ENCODE peak calls at places on chromosomes 2 and 18, in ten cellular contexts. E is fibroblast of the aortic adventitia, C is brain microvascular endothelial cell, J is Peyer's patch, A is fibroblast of mammary gland, Q is fibroblast of lung, B is hepatocyte, W is psoas muscle, O is cardiac fibroblast, X is gastrocnemius medialis. M is an unnamed sample.

GRCh38 chr2:229350928-229351327 is 79.8 kb upstream of the PID1 start:
- DNase-seq in E (no peak), C (peak; percentile 24), J (no peak), A (no peak), Q (no peak), B (no peak), W (no peak), O (no peak), X (no peak), M (no peak)

GRCh38 chr2:232139786-232140562 is 178.5 kb downstream of the DIS3L2 start:
- DNase-seq in E (peak; percentile 33), C (no peak), J (no peak), A (peak; percentile 76), Q (no peak), B (no peak), W (no peak), O (peak; percentile 9), X (no peak), M (no peak)

GRCh38 chr2:190947711-190948251 is 66.2 kb downstream of the STAT1 start:
- DNase-seq in E (peak; percentile 89), C (peak; percentile 62), J (no peak), A (peak; percentile 60), Q (peak; percentile 85), B (peak; percentile 51), W (no peak), O (peak; percentile 76), X (no peak), M (peak; percentile 16)

GRCh38 chr2:9385841-9386240 is 37.5 kb downstream of the ITGB1BP1 start:
- DNase-seq in E (no peak), C (no peak), J (no peak), A (no peak), Q (no peak), B (no peak), W (no peak), O (no peak), X (no peak), M (no peak)

GRCh38 chr18:907880-908512 is 3.3 kb downstream of the ADCYAP1 start:
- DNase-seq in E (no peak), C (no peak), J (no peak), A (no peak), Q (no peak), B (no peak), W (no peak), O (no peak), X (no peak), M (no peak)

GRCh38 chr2:237427807-237428506 is 14.0 kb upstream of the COL6A3 start:
- DNase-seq in E (no peak), C (no peak), J (no peak), A (no peak), Q (no peak), B (no peak), W (no peak), O (no peak), X (no peak), M (peak; percentile 15)

GRCh38 chr2:113675885-113676284 is 48.8 kb downstream of the RABL2A start:
- DNase-seq in E (no peak), C (no peak), J (no peak), A (no peak), Q (no peak), B (no peak), W (peak; percentile 18), O (no peak), X (no peak), M (no peak)

GRCh38 chr2:189161894-189162293 is 17.7 kb downstream of the COL5A2 start:
- DNase-seq in E (no peak), C (no peak), J (no peak), A (no peak), Q (no peak), B (no peak), W (no peak), O (no peak), X (no peak), M (no peak)

GRCh38 chr18:57437782-57438668 is 2.9 kb downstream of the ONECUT2 start:
- DNase-seq in E (peak; percentile 46), C (peak; percentile 37), J (no peak), A (peak; percentile 66), Q (peak; percentile 15), B (peak; percentile 83), W (no peak), O (peak; percentile 60), X (no peak), M (no peak)

GRCh38 chr18:57436193-57436964 is 1.2 kb downstream of the ONECUT2 start:
- DNase-seq in E (no peak), C (no peak), J (no peak), A (no peak), Q (no peak), B (no peak), W (no peak), O (no peak), X (no peak), M (no peak)

GRCh38 chr18:57435851-57436192 is 648 bp downstream of the ONECUT2 start:
- DNase-seq in E (no peak), C (no peak), J (no peak), A (no peak), Q (no peak), B (no peak), W (no peak), O (no peak), X (no peak), M (no peak)

GRCh38 chr18:57437433-57437781 is 2.2 kb downstream of the ONECUT2 start:
- DNase-seq in E (no peak), C (no peak), J (no peak), A (no peak), Q (no peak), B (no peak), W (no peak), O (no peak), X (no peak), M (no peak)

DNA sequence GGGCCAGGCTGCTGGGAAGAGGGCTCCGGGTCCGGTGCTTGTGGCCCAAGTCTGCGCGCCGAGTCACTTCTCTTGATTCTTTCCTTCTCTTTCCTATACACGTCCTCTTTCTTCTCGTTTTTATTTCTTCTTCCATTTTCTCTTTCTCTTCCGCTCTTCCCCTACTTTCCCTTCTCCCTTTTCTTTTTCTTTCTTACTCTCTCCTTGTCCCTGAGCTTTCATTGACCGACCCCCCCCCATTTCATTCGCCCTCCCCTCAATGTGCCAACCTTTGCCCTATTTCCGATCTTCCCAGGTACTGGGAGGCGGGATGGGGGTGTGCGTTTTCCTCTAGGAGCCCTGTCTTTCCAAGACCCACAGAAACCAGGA is 1.8 kb downstream of the ONECUT2 start:
- DNase-seq in E (no peak), C (no peak), J (no peak), A (no peak), Q (no peak), B (no peak), W (no peak), O (no peak), X (no peak), M (no peak)
- H3K4me3 ChIP-seq in E (no peak overlapping the region), C (no peak overlapping the region), J (peak overlapping the region; percentile 63), A (no peak overlapping the region), Q (no peak overlapping the region), B (no peak overlapping the region), W (no peak overlapping the region), O (no peak overlapping the region), X (no peak overlapping the region), M (no peak overlapping the region)

DNA sequence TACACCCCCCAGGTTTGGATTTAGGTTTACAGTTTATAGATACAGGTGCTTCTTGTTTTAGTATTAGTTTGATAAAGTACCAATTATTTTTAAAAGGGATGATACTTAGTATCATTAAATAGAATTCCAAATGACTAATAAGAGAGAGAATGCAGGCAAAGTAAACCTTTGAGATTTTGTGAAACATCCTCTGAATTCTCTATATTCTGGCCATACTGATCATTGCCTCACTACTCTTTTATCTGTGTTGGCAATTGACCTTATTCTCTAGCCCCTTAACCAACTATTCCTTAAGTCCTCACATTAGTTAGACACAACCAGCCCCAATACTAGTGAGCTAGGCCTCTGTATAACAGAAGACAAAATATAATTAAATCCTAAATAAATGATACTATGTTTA is 125.4 kb downstream of the COMMD1 start:
- DNase-seq in E (no peak), C (no peak), J (no peak), A (no peak), Q (no peak), B (no peak), W (no peak), O (no peak), X (no peak), M (no peak)
- H3K4me3 ChIP-seq in E (no peak overlapping the region), C (no peak overlapping the region), J (no peak overlapping the region), A (no peak overlapping the region), Q (no peak overlapping the region), B (no peak overlapping the region), W (no peak overlapping the region), O (no peak overlapping the region), X (no peak overlapping the region), M (no peak overlapping the region)

GRCh38 chr2:39732492-39732891 is 46.6 kb downstream of the THUMPD2 start:
- DNase-seq in E (no peak), C (no peak), J (no peak), A (peak; percentile 36), Q (peak; percentile 25), B (no peak), W (no peak), O (peak; percentile 3), X (no peak), M (no peak)
- H3K4me3 ChIP-seq in E (no peak overlapping the region), C (no peak overlapping the region), J (no peak overlapping the region), A (no peak overlapping the region), Q (no peak overlapping the region), B (no peak overlapping the region), W (no peak overlapping the region), O (no peak overlapping the region), X (no peak overlapping the region), M (no peak overlapping the region)

DNA sequence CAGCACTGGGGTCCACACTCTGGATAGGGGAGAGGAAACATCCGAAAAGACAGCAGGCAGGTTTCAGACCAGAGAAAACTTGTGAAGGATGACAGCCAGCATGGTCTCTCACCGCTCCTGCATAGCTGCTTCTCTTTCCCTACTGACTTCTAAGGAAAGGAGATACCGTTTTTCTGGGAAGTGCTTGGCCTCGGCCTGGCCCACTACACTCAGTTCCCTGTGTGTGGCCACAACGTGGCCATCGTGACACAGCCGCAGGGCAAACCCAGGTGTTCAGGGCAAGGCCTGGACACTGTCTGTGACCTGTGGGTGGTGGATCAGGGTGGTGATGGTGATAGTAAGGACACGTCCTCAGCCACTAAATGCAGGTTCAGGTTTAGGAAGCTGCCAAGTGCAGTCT is 34.2 kb upstream of the ACAA2 start:
- DNase-seq in E (no peak), C (no peak), J (no peak), A (no peak), Q (no peak), B (no peak), W (no peak), O (no peak), X (no peak), M (no peak)
- H3K4me3 ChIP-seq in E (no peak overlapping the region), C (no peak overlapping the region), J (no peak overlapping the region), A (no peak overlapping the region), Q (no peak overlapping the region), B (no peak overlapping the region), W (no peak overlapping the region), O (no peak overlapping the region), X (no peak overlapping the region), M (no peak overlapping the region)

M was measured in GM12864.